ENCODE peak calls at places on chromosomes 12 and 14, in four cellular contexts. One of them, this sample, is unnamed.

GRCh38 chr14:104680806-104681688 is 8.4 kb upstream of the INF2 start:
- DNase-seq in HTR-8/SVneo: peak
- DNase-seq in frontal cortex: peak
- DNase-seq in AG09309: peak
- DNase-seq in this sample: peak

GRCh38 chr12:2813573-2814185 is 1.2 kb downstream of the ITFG2 start:
- DNase-seq in HTR-8/SVneo: peak
- DNase-seq in frontal cortex: no peak
- DNase-seq in AG09309: peak
- DNase-seq in this sample: no peak

GRCh38 chr14:51022769-51023168 is 72.1 kb downstream of the TRIM9 start:
- DNase-seq in HTR-8/SVneo: no peak
- DNase-seq in frontal cortex: no peak
- DNase-seq in AG09309: no peak
- DNase-seq in this sample: no peak

GRCh38 chr12:104682790-104683279 is 226.1 kb downstream of the CHST11 start:
- DNase-seq in HTR-8/SVneo: no peak
- DNase-seq in frontal cortex: no peak
- DNase-seq in AG09309: no peak
- DNase-seq in this sample: no peak

GRCh38 chr14:32666310-32666709 is 272.4 kb upstream of the NPAS3 start:
- DNase-seq in HTR-8/SVneo: no peak
- DNase-seq in frontal cortex: no peak
- DNase-seq in AG09309: no peak
- DNase-seq in this sample: no peak

GRCh38 chr14:67357583-67358354 is 1.8 kb downstream of the ATP6V1D start:
- DNase-seq in HTR-8/SVneo: peak
- DNase-seq in frontal cortex: no peak
- DNase-seq in AG09309: no peak
- DNase-seq in this sample: no peak

GRCh38 chr12:108594960-108595710 is 2.7 kb downstream of the TMEM119 start:
- DNase-seq in HTR-8/SVneo: no peak
- DNase-seq in frontal cortex: no peak
- DNase-seq in AG09309: no peak
- DNase-seq in this sample: no peak

GRCh38 chr14:62645649-62646048 is 399.6 kb downstream of the KCNH5 start:
- DNase-seq in HTR-8/SVneo: no peak
- DNase-seq in frontal cortex: no peak
- DNase-seq in AG09309: no peak
- DNase-seq in this sample: no peak

GRCh38 chr12:119615518-119616475 is 22.2 kb downstream of the TMEM233 start:
- DNase-seq in HTR-8/SVneo: no peak
- DNase-seq in frontal cortex: no peak
- DNase-seq in AG09309: no peak
- DNase-seq in this sample: no peak

GRCh38 chr14:54447231-54447692 is 6.1 kb upstream of the CNIH1 start:
- DNase-seq in HTR-8/SVneo: no peak
- DNase-seq in frontal cortex: no peak
- DNase-seq in AG09309: no peak
- DNase-seq in this sample: no peak

GRCh38 chr12:108597559-108598471 is at the start of gene TMEM119:
- DNase-seq in HTR-8/SVneo: no peak
- DNase-seq in frontal cortex: no peak
- DNase-seq in AG09309: peak
- DNase-seq in this sample: no peak

GRCh38 chr12:18443768-18444437 is 182.6 kb downstream of the PIK3C2G start:
- DNase-seq in HTR-8/SVneo: no peak
- DNase-seq in frontal cortex: no peak
- DNase-seq in AG09309: no peak
- DNase-seq in this sample: no peak

GRCh38 chr12:89350260-89350659 is 2.0 kb downstream of the DUSP6 start:
- DNase-seq in HTR-8/SVneo: no peak
- DNase-seq in frontal cortex: no peak
- DNase-seq in AG09309: no peak
- DNase-seq in this sample: no peak

GRCh38 chr14:71711619-71712018 is 220.6 kb upstream of the RGS6 start:
- DNase-seq in HTR-8/SVneo: peak
- DNase-seq in frontal cortex: no peak
- DNase-seq in AG09309: peak
- DNase-seq in this sample: no peak

GRCh38 chr12:47189753-47190152 is 110.0 kb upstream of the AMIGO2 start:
- DNase-seq in HTR-8/SVneo: no peak
- DNase-seq in frontal cortex: no peak
- DNase-seq in AG09309: no peak
- DNase-seq in this sample: no peak

GRCh38 chr12:48965447-48965846 is 6.1 kb downstream of the WNT10B start:
- DNase-seq in HTR-8/SVneo: no peak
- DNase-seq in frontal cortex: no peak
- DNase-seq in AG09309: no peak
- DNase-seq in this sample: peak

GRCh38 chr14:63508033-63508432 is 35.1 kb downstream of the PPP2R5E start:
- DNase-seq in HTR-8/SVneo: no peak
- DNase-seq in frontal cortex: no peak
- DNase-seq in AG09309: no peak
- DNase-seq in this sample: no peak

GRCh38 chr14:65396082-65396910 is 16.2 kb upstream of the FUT8 start:
- DNase-seq in HTR-8/SVneo: no peak
- DNase-seq in frontal cortex: no peak
- DNase-seq in AG09309: no peak
- DNase-seq in this sample: no peak

GRCh38 chr14:30940886-30941285 is 66.5 kb downstream of the COCH start:
- DNase-seq in HTR-8/SVneo: no peak
- DNase-seq in frontal cortex: no peak
- DNase-seq in AG09309: no peak
- DNase-seq in this sample: no peak

GRCh38 chr12:77648716-77649115 is 182.0 kb upstream of the NAV3 start:
- DNase-seq in HTR-8/SVneo: no peak
- DNase-seq in frontal cortex: no peak
- DNase-seq in AG09309: no peak
- DNase-seq in this sample: no peak

GRCh38 chr14:103185051-103186027 is 62.1 kb downstream of the TNFAIP2 start:
- DNase-seq in HTR-8/SVneo: peak
- DNase-seq in frontal cortex: peak
- DNase-seq in AG09309: no peak
- DNase-seq in this sample: no peak